ENCODE peak calls at places on chromosomes 11 and 22, in eight cellular contexts. K is IMR-90, H is suprapubic skin, E is prostate gland, L is ovary, T is heart left ventricle, W is endothelial cell of umbilical vein, Y is sigmoid colon. S is an unnamed sample.

GRCh38 chr22:20138868-20139267 is 7.3 kb downstream of the ZDHHC8 start:
- DNase-seq in K (no peak), H (no peak), E (no peak), L (no peak), T (no peak), W (no peak), Y (no peak), S (no peak)

GRCh38 chr11:116379185-116379828 is 393.5 kb downstream of the BUD13 start:
- DNase-seq in K (peak; percentile 14), H (no peak), E (no peak), L (no peak), T (no peak), W (peak; percentile 47), Y (no peak), S (no peak)

GRCh38 chr11:1839924-1840779 is 1.4 kb downstream of the TNNI2 start:
- DNase-seq in K (no peak), H (no peak), E (no peak), L (no peak), T (peak; percentile 75), W (no peak), Y (no peak), S (no peak)

GRCh38 chr11:120563698-120564572 is 52.4 kb downstream of the GRIK4 start:
- DNase-seq in K (no peak), H (no peak), E (no peak), L (peak; percentile 72), T (peak; percentile 50), W (peak; percentile 20), Y (no peak), S (no peak)

GRCh38 chr11:19344661-19345518 is 104.1 kb upstream of the E2F8 start:
- DNase-seq in K (peak; percentile 24), H (no peak), E (no peak), L (no peak), T (peak; percentile 63), W (peak; percentile 43), Y (peak; percentile 66), S (no peak)

GRCh38 chr22:32469799-32470212 is 4.8 kb upstream of the FBXO7 start:
- DNase-seq in K (peak; percentile 84), H (peak; percentile 74), E (no peak), L (no peak), T (no peak), W (no peak), Y (peak; percentile 75), S (peak; percentile 51)

GRCh38 chr11:65132988-65133700 is 1.2 kb downstream of the SYVN1 start:
- DNase-seq in K (no peak), H (peak; percentile 74), E (no peak), L (no peak), T (no peak), W (peak; percentile 19), Y (peak; percentile 69), S (no peak)

GRCh38 chr11:10725114-10725906 is 25.7 kb upstream of the CTR9 start:
- DNase-seq in K (peak; percentile 86), H (no peak), E (no peak), L (no peak), T (no peak), W (no peak), Y (no peak), S (no peak)

GRCh38 chr11:32758291-32758690 is 36.2 kb downstream of the CCDC73 start:
- DNase-seq in K (no peak), H (no peak), E (no peak), L (no peak), T (no peak), W (no peak), Y (no peak), S (no peak)

GRCh38 chr11:128857341-128857740 is 9.8 kb downstream of the KCNJ1 start:
- DNase-seq in K (no peak), H (no peak), E (no peak), L (no peak), T (no peak), W (no peak), Y (peak; percentile 34), S (peak; percentile 63)

GRCh38 chr22:47290706-47291430 is 528.4 kb downstream of the TBC1D22A start:
- DNase-seq in K (no peak), H (peak; percentile 32), E (no peak), L (no peak), T (no peak), W (no peak), Y (peak; percentile 32), S (no peak)

GRCh38 chr11:116535120-116535519 is 237.7 kb downstream of the BUD13 start:
- DNase-seq in K (no peak), H (no peak), E (no peak), L (no peak), T (no peak), W (no peak), Y (peak; percentile 38), S (no peak)

GRCh38 chr11:16807306-16807705 is 68.9 kb downstream of the C11orf58 start:
- DNase-seq in K (no peak), H (no peak), E (no peak), L (no peak), T (no peak), W (no peak), Y (no peak), S (no peak)

GRCh38 chr11:16791494-16791961 is 53.1 kb downstream of the C11orf58 start:
- DNase-seq in K (peak; percentile 95), H (no peak), E (no peak), L (peak; percentile 27), T (peak; percentile 68), W (peak; percentile 94), Y (no peak), S (peak; percentile 56)

GRCh38 chr22:28867191-28867590 is 16.2 kb upstream of the ZNRF3 start:
- DNase-seq in K (no peak), H (no peak), E (no peak), L (no peak), T (no peak), W (no peak), Y (no peak), S (no peak)

GRCh38 chr11:45225277-45225676 is 60.9 kb downstream of the SYT13 start:
- DNase-seq in K (no peak), H (no peak), E (no peak), L (no peak), T (no peak), W (no peak), Y (peak; percentile 4), S (no peak)

GRCh38 chr11:74014880-74015279 is 6.0 kb upstream of the UCP3 start:
- DNase-seq in K (no peak), H (no peak), E (no peak), L (no peak), T (no peak), W (no peak), Y (no peak), S (no peak)

GRCh38 chr11:3969613-3970012 is 114.1 kb downstream of the STIM1 start:
- DNase-seq in K (no peak), H (no peak), E (no peak), L (no peak), T (no peak), W (no peak), Y (no peak), S (no peak)

GRCh38 chr11:81255905-81256304 is 1477.8 kb downstream of the FAM181B start:
- DNase-seq in K (no peak), H (no peak), E (no peak), L (no peak), T (no peak), W (no peak), Y (no peak), S (no peak)

GRCh38 chr22:44181033-44181911 is 547 bp downstream of the PARVG start:
- DNase-seq in K (no peak), H (no peak), E (no peak), L (no peak), T (no peak), W (no peak), Y (no peak), S (no peak)
- TF ChIP-seq POLR2A in K (no peak), H (no peak), E (no peak), L (no peak), T (no peak), W (no peak), Y (no peak), S (no peak)

DNA sequence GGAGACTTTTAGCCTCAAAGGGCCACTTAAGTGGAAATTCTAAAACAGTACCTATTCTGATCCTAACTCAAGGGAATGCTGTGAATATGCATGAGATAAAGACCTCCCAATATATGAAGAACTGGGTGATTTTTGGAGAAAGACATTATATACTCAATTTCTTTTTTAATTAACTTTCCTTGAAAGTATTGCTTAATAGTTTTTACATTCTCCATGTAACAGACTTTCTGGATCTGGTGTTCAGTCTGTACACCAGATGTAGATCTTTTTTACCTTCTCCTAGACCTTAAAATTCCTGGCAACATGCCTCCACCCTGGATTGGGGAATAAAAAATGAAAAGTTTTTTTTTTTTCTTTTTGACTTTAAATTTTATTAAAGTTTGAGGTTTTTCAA is 777 bp downstream of the NNMT start:
- DNase-seq in K (no peak), H (no peak), E (no peak), L (no peak), T (no peak), W (no peak), Y (no peak), S (no peak)
- H3K4me3 ChIP-seq in K (peak overlapping the region; percentile 62), H (peak overlapping the region; percentile 51), E (no peak overlapping the region), L (peak overlapping the region; percentile 36), T (peak overlapping the region; percentile 18), W (peak overlapping the region; percentile 85), Y (peak overlapping the region; percentile 43), S (peak overlapping the region; percentile 36)

DNA sequence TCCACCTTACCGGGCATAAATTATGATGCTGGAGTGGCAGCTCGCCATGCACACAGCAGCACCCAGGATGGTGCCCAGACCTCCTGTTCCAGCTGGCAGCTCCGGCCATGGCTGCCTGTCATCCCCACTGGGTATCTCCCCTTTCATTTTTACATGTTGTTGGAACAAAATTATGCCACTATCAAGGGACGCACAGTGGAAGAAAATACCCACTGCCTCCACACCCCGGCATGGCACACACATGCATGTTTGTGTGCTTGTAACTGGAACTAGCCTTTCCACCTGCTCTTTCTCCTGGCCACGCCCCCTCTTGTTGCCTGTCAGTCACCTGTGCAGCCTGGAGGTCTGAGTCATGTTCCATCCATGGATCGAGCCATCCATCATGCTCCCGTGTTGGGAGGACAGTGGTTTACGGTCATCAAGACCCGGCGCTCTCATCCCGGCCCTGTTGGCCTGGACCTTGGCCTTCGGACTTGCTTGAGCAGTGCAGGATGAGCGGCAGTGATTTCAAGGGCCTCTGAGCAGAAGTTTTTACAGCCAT is 1069.6 kb downstream of the BRD1 start:
- DNase-seq in K (no peak), H (peak; percentile 48), E (peak; percentile 1), L (no peak), T (no peak), W (no peak), Y (peak; percentile 48), S (no peak)
- TF ChIP-seq POLR2A in K (no peak), H (no peak), E (no peak), L (no peak), T (no peak), W (no peak), Y (no peak), S (no peak)

DNA sequence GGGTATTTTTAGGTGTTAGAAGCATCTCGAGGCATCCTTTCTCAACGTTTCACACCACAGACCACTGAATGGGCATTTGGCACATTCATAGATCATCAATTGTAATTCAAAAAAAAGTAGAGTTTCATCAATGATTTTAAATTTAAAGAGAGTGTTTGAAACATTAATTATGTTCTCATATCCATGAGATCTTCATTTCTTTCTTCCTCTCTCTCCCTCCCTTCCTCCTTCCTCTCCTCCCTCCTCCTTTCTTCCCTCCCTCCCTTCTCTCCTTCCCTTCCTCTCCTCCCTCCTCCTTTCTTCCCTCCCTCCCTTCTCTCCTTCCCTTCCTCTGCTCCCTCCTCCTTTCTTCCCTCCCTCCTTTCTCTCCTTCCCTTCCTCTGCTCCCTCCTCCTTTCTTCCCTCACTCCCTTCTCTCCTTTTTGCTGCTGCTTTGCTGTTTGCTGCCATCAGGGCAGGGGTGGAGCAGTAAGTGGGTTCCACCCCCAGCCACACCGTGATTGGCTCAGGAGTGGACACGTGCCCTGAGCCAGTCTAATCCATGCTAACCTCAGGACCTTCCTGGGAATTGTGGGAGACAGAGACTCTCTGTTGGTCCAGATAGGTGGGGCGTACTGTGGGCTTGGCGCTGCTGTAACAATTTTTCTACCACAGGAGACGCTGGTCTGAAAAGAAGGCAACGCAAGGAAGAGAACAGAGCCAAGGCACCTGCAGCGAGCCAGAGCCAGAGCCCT is 33.8 kb upstream of the APOBEC3A start:
- DNase-seq in K (peak; percentile 85), H (peak; percentile 81), E (peak; percentile 52), L (peak; percentile 84), T (peak; percentile 89), W (peak; percentile 76), Y (peak; percentile 93), S (peak; percentile 91)
- H3K4me3 ChIP-seq in K (peak overlapping the region; percentile 34), H (peak overlapping the region; percentile 15), E (peak overlapping the region; percentile 7), L (no peak overlapping the region), T (peak overlapping the region; percentile 18), W (no peak overlapping the region), Y (peak overlapping the region; percentile 27), S (no peak overlapping the region)